ENCODE peak calls at places on chromosomes 1 and 21, in seven cellular contexts. One of them, this sample, is unnamed.

GRCh38 chr1:46513536-46513935 is 23.9 kb downstream of the DMBX1 start:
- DNase-seq in endothelial cell of umbilical vein: no peak
- DNase-seq in AG10803: no peak
- DNase-seq in GM12865: no peak
- DNase-seq in mammary epithelial cell: no peak
- DNase-seq in astrocyte of the spinal cord: no peak
- DNase-seq in brain microvascular endothelial cell: no peak
- DNase-seq in this sample: no peak

GRCh38 chr1:212712451-212713303 is 13.0 kb upstream of the BATF3 start:
- DNase-seq in endothelial cell of umbilical vein: peak
- DNase-seq in AG10803: peak
- DNase-seq in GM12865: peak
- DNase-seq in mammary epithelial cell: peak
- DNase-seq in astrocyte of the spinal cord: peak
- DNase-seq in brain microvascular endothelial cell: peak
- DNase-seq in this sample: peak

GRCh38 chr21:44942566-44942965 is 2.7 kb downstream of the SLX9 start:
- DNase-seq in endothelial cell of umbilical vein: no peak
- DNase-seq in AG10803: no peak
- DNase-seq in GM12865: no peak
- DNase-seq in mammary epithelial cell: no peak
- DNase-seq in astrocyte of the spinal cord: no peak
- DNase-seq in brain microvascular endothelial cell: no peak
- DNase-seq in this sample: no peak

GRCh38 chr1:222910699-222911098 is 95.9 kb downstream of the DISP1 start:
- DNase-seq in endothelial cell of umbilical vein: no peak
- DNase-seq in AG10803: peak
- DNase-seq in GM12865: no peak
- DNase-seq in mammary epithelial cell: peak
- DNase-seq in astrocyte of the spinal cord: no peak
- DNase-seq in brain microvascular endothelial cell: peak
- DNase-seq in this sample: peak

GRCh38 chr1:186498695-186499389 is 37.9 kb upstream of the PDC start:
- DNase-seq in endothelial cell of umbilical vein: peak
- DNase-seq in AG10803: peak
- DNase-seq in GM12865: no peak
- DNase-seq in mammary epithelial cell: peak
- DNase-seq in astrocyte of the spinal cord: peak
- DNase-seq in brain microvascular endothelial cell: peak
- DNase-seq in this sample: peak

GRCh38 chr1:54649130-54649898 is 7.7 kb downstream of the MROH7 start:
- DNase-seq in endothelial cell of umbilical vein: no peak
- DNase-seq in AG10803: no peak
- DNase-seq in GM12865: no peak
- DNase-seq in mammary epithelial cell: no peak
- DNase-seq in astrocyte of the spinal cord: no peak
- DNase-seq in brain microvascular endothelial cell: no peak
- DNase-seq in this sample: no peak

GRCh38 chr1:193241132-193241827 is 54.9 kb upstream of the B3GALT2 start:
- DNase-seq in endothelial cell of umbilical vein: no peak
- DNase-seq in AG10803: no peak
- DNase-seq in GM12865: peak
- DNase-seq in mammary epithelial cell: no peak
- DNase-seq in astrocyte of the spinal cord: no peak
- DNase-seq in brain microvascular endothelial cell: no peak
- DNase-seq in this sample: no peak

GRCh38 chr1:11483581-11484320 is 4.8 kb downstream of the DISP3 start:
- DNase-seq in endothelial cell of umbilical vein: no peak
- DNase-seq in AG10803: no peak
- DNase-seq in GM12865: no peak
- DNase-seq in mammary epithelial cell: no peak
- DNase-seq in astrocyte of the spinal cord: no peak
- DNase-seq in brain microvascular endothelial cell: no peak
- DNase-seq in this sample: no peak

GRCh38 chr1:223621312-223621734 is 44.2 kb downstream of the CAPN8 start:
- DNase-seq in endothelial cell of umbilical vein: no peak
- DNase-seq in AG10803: no peak
- DNase-seq in GM12865: peak
- DNase-seq in mammary epithelial cell: no peak
- DNase-seq in astrocyte of the spinal cord: no peak
- DNase-seq in brain microvascular endothelial cell: no peak
- DNase-seq in this sample: no peak

GRCh38 chr1:150881331-150882070 is 5.1 kb upstream of the ARNT start:
- DNase-seq in endothelial cell of umbilical vein: no peak
- DNase-seq in AG10803: peak
- DNase-seq in GM12865: no peak
- DNase-seq in mammary epithelial cell: peak
- DNase-seq in astrocyte of the spinal cord: peak
- DNase-seq in brain microvascular endothelial cell: peak
- DNase-seq in this sample: peak

GRCh38 chr1:15286452-15286851 is 39.4 kb downstream of the FHAD1 start:
- DNase-seq in endothelial cell of umbilical vein: no peak
- DNase-seq in AG10803: no peak
- DNase-seq in GM12865: no peak
- DNase-seq in mammary epithelial cell: no peak
- DNase-seq in astrocyte of the spinal cord: no peak
- DNase-seq in brain microvascular endothelial cell: no peak
- DNase-seq in this sample: no peak

GRCh38 chr1:201885531-201886075 is 3.1 kb upstream of the SHISA4 start:
- DNase-seq in endothelial cell of umbilical vein: no peak
- DNase-seq in AG10803: peak
- DNase-seq in GM12865: no peak
- DNase-seq in mammary epithelial cell: peak
- DNase-seq in astrocyte of the spinal cord: peak
- DNase-seq in brain microvascular endothelial cell: no peak
- DNase-seq in this sample: peak

GRCh38 chr1:65975708-65976107 is 183.0 kb downstream of the PDE4B start:
- DNase-seq in endothelial cell of umbilical vein: no peak
- DNase-seq in AG10803: no peak
- DNase-seq in GM12865: no peak
- DNase-seq in mammary epithelial cell: no peak
- DNase-seq in astrocyte of the spinal cord: no peak
- DNase-seq in brain microvascular endothelial cell: no peak
- DNase-seq in this sample: no peak

GRCh38 chr1:20207546-20207945 is 21.2 kb upstream of the PLA2G2C start:
- DNase-seq in endothelial cell of umbilical vein: no peak
- DNase-seq in AG10803: peak
- DNase-seq in GM12865: no peak
- DNase-seq in mammary epithelial cell: peak
- DNase-seq in astrocyte of the spinal cord: no peak
- DNase-seq in brain microvascular endothelial cell: no peak
- DNase-seq in this sample: no peak

GRCh38 chr1:213201380-213202155 is 150.5 kb downstream of the RPS6KC1 start:
- DNase-seq in endothelial cell of umbilical vein: no peak
- DNase-seq in AG10803: no peak
- DNase-seq in GM12865: no peak
- DNase-seq in mammary epithelial cell: peak
- DNase-seq in astrocyte of the spinal cord: peak
- DNase-seq in brain microvascular endothelial cell: peak
- DNase-seq in this sample: peak

GRCh38 chr1:73452522-73452921 is 745.5 kb downstream of the LRRIQ3 start:
- DNase-seq in endothelial cell of umbilical vein: no peak
- DNase-seq in AG10803: no peak
- DNase-seq in GM12865: no peak
- DNase-seq in mammary epithelial cell: no peak
- DNase-seq in astrocyte of the spinal cord: peak
- DNase-seq in brain microvascular endothelial cell: no peak
- DNase-seq in this sample: no peak

GRCh38 chr1:56396524-56397067 is 182.8 kb downstream of the PLPP3 start:
- DNase-seq in endothelial cell of umbilical vein: no peak
- DNase-seq in AG10803: no peak
- DNase-seq in GM12865: no peak
- DNase-seq in mammary epithelial cell: no peak
- DNase-seq in astrocyte of the spinal cord: no peak
- DNase-seq in brain microvascular endothelial cell: no peak
- DNase-seq in this sample: no peak

GRCh38 chr1:185453496-185454192 is 136.6 kb upstream of the IVNS1ABP start:
- DNase-seq in endothelial cell of umbilical vein: no peak
- DNase-seq in AG10803: peak
- DNase-seq in GM12865: no peak
- DNase-seq in mammary epithelial cell: no peak
- DNase-seq in astrocyte of the spinal cord: peak
- DNase-seq in brain microvascular endothelial cell: peak
- DNase-seq in this sample: peak

GRCh38 chr1:125066385-125066784 is 3881.6 kb downstream of the SRGAP2C start:
- DNase-seq in endothelial cell of umbilical vein: no peak
- DNase-seq in AG10803: no peak
- DNase-seq in GM12865: no peak
- DNase-seq in mammary epithelial cell: no peak
- DNase-seq in astrocyte of the spinal cord: no peak
- DNase-seq in brain microvascular endothelial cell: no peak
- DNase-seq in this sample: no peak

GRCh38 chr1:65401612-65402011 is 18.9 kb upstream of the LEPR start:
- DNase-seq in endothelial cell of umbilical vein: no peak
- DNase-seq in AG10803: no peak
- DNase-seq in GM12865: no peak
- DNase-seq in mammary epithelial cell: no peak
- DNase-seq in astrocyte of the spinal cord: no peak
- DNase-seq in brain microvascular endothelial cell: no peak
- DNase-seq in this sample: no peak

GRCh38 chr1:67372898-67373297 is 57.3 kb downstream of the SERBP1 start:
- DNase-seq in endothelial cell of umbilical vein: no peak
- DNase-seq in AG10803: no peak
- DNase-seq in GM12865: no peak
- DNase-seq in mammary epithelial cell: no peak
- DNase-seq in astrocyte of the spinal cord: no peak
- DNase-seq in brain microvascular endothelial cell: no peak
- DNase-seq in this sample: no peak

GRCh38 chr1:18190598-18190997 is 83.0 kb downstream of the IGSF21 start:
- DNase-seq in endothelial cell of umbilical vein: no peak
- DNase-seq in AG10803: no peak
- DNase-seq in GM12865: no peak
- DNase-seq in mammary epithelial cell: no peak
- DNase-seq in astrocyte of the spinal cord: no peak
- DNase-seq in brain microvascular endothelial cell: no peak
- DNase-seq in this sample: no peak

GRCh38 chr1:216422821-216423529 is at the start of gene USH2A:
- DNase-seq in endothelial cell of umbilical vein: no peak
- DNase-seq in AG10803: no peak
- DNase-seq in GM12865: no peak
- DNase-seq in mammary epithelial cell: no peak
- DNase-seq in astrocyte of the spinal cord: no peak
- DNase-seq in brain microvascular endothelial cell: no peak
- DNase-seq in this sample: no peak

GRCh38 chr1:150560011-150560438 is 10.8 kb downstream of the ADAMTSL4 start:
- DNase-seq in endothelial cell of umbilical vein: peak
- DNase-seq in AG10803: peak
- DNase-seq in GM12865: peak
- DNase-seq in mammary epithelial cell: no peak
- DNase-seq in astrocyte of the spinal cord: peak
- DNase-seq in brain microvascular endothelial cell: no peak
- DNase-seq in this sample: peak

GRCh38 chr1:236345728-236346127 is 48.4 kb upstream of the EDARADD start:
- DNase-seq in endothelial cell of umbilical vein: no peak
- DNase-seq in AG10803: no peak
- DNase-seq in GM12865: peak
- DNase-seq in mammary epithelial cell: no peak
- DNase-seq in astrocyte of the spinal cord: no peak
- DNase-seq in brain microvascular endothelial cell: peak
- DNase-seq in this sample: no peak

GRCh38 chr21:33024278-33025103 is 1.2 kb upstream of the OLIG2 start:
- DNase-seq in endothelial cell of umbilical vein: no peak
- DNase-seq in AG10803: no peak
- DNase-seq in GM12865: no peak
- DNase-seq in mammary epithelial cell: no peak
- DNase-seq in astrocyte of the spinal cord: no peak
- DNase-seq in brain microvascular endothelial cell: no peak
- DNase-seq in this sample: no peak
- H3K4me3 ChIP-seq in endothelial cell of umbilical vein: no peak
- H3K4me3 ChIP-seq in AG10803: no peak
- H3K4me3 ChIP-seq in GM12865: no peak
- H3K4me3 ChIP-seq in mammary epithelial cell: no peak
- H3K4me3 ChIP-seq in astrocyte of the spinal cord: no peak
- H3K4me3 ChIP-seq in brain microvascular endothelial cell: no peak
- H3K4me3 ChIP-seq in this sample: no peak

GRCh38 chr1:110135268-110136065 is 14.8 kb upstream of the SLC6A17 start:
- DNase-seq in endothelial cell of umbilical vein: no peak
- DNase-seq in AG10803: no peak
- DNase-seq in GM12865: no peak
- DNase-seq in mammary epithelial cell: no peak
- DNase-seq in astrocyte of the spinal cord: no peak
- DNase-seq in brain microvascular endothelial cell: no peak
- DNase-seq in this sample: no peak
- TF ChIP-seq CTCF in endothelial cell of umbilical vein: no peak
- TF ChIP-seq CTCF in AG10803: no peak
- TF ChIP-seq CTCF in GM12865: no peak
- TF ChIP-seq CTCF in mammary epithelial cell: no peak
- TF ChIP-seq CTCF in astrocyte of the spinal cord: no peak
- TF ChIP-seq CTCF in brain microvascular endothelial cell: no peak
- TF ChIP-seq CTCF in this sample: no peak

GRCh38 chr1:41432481-41433280 is 51.8 kb downstream of the EDN2 start:
- DNase-seq in endothelial cell of umbilical vein: peak
- DNase-seq in AG10803: peak
- DNase-seq in GM12865: peak
- DNase-seq in mammary epithelial cell: peak
- DNase-seq in astrocyte of the spinal cord: peak
- DNase-seq in brain microvascular endothelial cell: peak
- DNase-seq in this sample: peak

GRCh38 chr1:41434748-41435449 is 49.6 kb downstream of the EDN2 start:
- DNase-seq in endothelial cell of umbilical vein: no peak
- DNase-seq in AG10803: no peak
- DNase-seq in GM12865: no peak
- DNase-seq in mammary epithelial cell: no peak
- DNase-seq in astrocyte of the spinal cord: peak
- DNase-seq in brain microvascular endothelial cell: peak
- DNase-seq in this sample: no peak

GRCh38 chr1:41433501-41433900 is 51.0 kb downstream of the EDN2 start:
- DNase-seq in endothelial cell of umbilical vein: no peak
- DNase-seq in AG10803: no peak
- DNase-seq in GM12865: no peak
- DNase-seq in mammary epithelial cell: no peak
- DNase-seq in astrocyte of the spinal cord: no peak
- DNase-seq in brain microvascular endothelial cell: no peak
- DNase-seq in this sample: no peak

GRCh38 chr1:41435570-41436178 is 48.8 kb downstream of the EDN2 start:
- DNase-seq in endothelial cell of umbilical vein: no peak
- DNase-seq in AG10803: no peak
- DNase-seq in GM12865: no peak
- DNase-seq in mammary epithelial cell: no peak
- DNase-seq in astrocyte of the spinal cord: no peak
- DNase-seq in brain microvascular endothelial cell: peak
- DNase-seq in this sample: no peak

DNA sequence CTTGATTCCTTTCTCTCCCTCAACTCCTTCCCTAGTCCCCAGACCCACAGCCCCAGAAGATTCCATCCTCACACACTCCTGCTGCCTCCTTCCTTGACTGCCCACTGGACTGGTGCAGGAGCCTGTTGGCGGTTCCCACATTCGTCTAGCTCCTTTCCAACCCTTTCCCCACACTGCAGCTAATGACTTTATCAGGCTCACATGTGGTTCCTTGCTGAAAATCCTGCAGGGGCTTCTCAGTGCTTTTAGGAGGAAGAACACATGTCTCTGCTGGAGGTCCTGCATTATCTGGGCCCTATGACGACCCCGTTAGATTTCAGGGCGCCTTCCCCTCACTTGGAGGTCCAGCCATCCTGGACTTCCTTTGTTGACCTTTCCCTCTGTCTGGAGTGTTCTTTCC is 50.2 kb downstream of the EDN2 start:
- DNase-seq in endothelial cell of umbilical vein: no peak
- DNase-seq in AG10803: no peak
- DNase-seq in GM12865: no peak
- DNase-seq in mammary epithelial cell: no peak
- DNase-seq in astrocyte of the spinal cord: no peak
- DNase-seq in brain microvascular endothelial cell: no peak
- DNase-seq in this sample: no peak
- H3K4me3 ChIP-seq in endothelial cell of umbilical vein: no peak
- H3K4me3 ChIP-seq in AG10803: no peak
- H3K4me3 ChIP-seq in GM12865: no peak
- H3K4me3 ChIP-seq in mammary epithelial cell: no peak
- H3K4me3 ChIP-seq in astrocyte of the spinal cord: no peak
- H3K4me3 ChIP-seq in brain microvascular endothelial cell: no peak
- H3K4me3 ChIP-seq in this sample: no peak

GRCh38 chr1:13494025-13494424 is 19.8 kb downstream of the LRRC38 start:
- DNase-seq in endothelial cell of umbilical vein: no peak
- DNase-seq in AG10803: no peak
- DNase-seq in GM12865: peak
- DNase-seq in mammary epithelial cell: no peak
- DNase-seq in astrocyte of the spinal cord: no peak
- DNase-seq in brain microvascular endothelial cell: no peak
- DNase-seq in this sample: no peak
- TF ChIP-seq CTCF in endothelial cell of umbilical vein: no peak
- TF ChIP-seq CTCF in AG10803: no peak
- TF ChIP-seq CTCF in GM12865: no peak
- TF ChIP-seq CTCF in mammary epithelial cell: no peak
- TF ChIP-seq CTCF in astrocyte of the spinal cord: no peak
- TF ChIP-seq CTCF in brain microvascular endothelial cell: no peak
- TF ChIP-seq CTCF in this sample: no peak